ENCODE peak calls at places on chromosomes 13 and 19, in six cellular contexts. One of them, this sample, is unnamed.

GRCh38 chr13:43698743-43699142 is 88.0 kb downstream of the ENOX1 start:
- DNase-seq in lung: no peak
- DNase-seq in cardiac fibroblast: peak; percentile 69
- DNase-seq in dorsolateral prefrontal cortex: no peak
- DNase-seq in choroid plexus epithelial cell: peak; percentile 68
- DNase-seq in IMR-90: peak; percentile 73
- DNase-seq in this sample: peak; percentile 28

GRCh38 chr19:40279120-40279551 is 6.0 kb downstream of the AKT2 start:
- DNase-seq in lung: no peak
- DNase-seq in cardiac fibroblast: peak; percentile 86
- DNase-seq in dorsolateral prefrontal cortex: peak; percentile 59
- DNase-seq in choroid plexus epithelial cell: peak; percentile 87
- DNase-seq in IMR-90: peak; percentile 38
- DNase-seq in this sample: no peak

GRCh38 chr13:51665456-51665855 is 81.2 kb downstream of the WDFY2 start:
- DNase-seq in lung: no peak
- DNase-seq in cardiac fibroblast: no peak
- DNase-seq in dorsolateral prefrontal cortex: no peak
- DNase-seq in choroid plexus epithelial cell: no peak
- DNase-seq in IMR-90: no peak
- DNase-seq in this sample: no peak

GRCh38 chr19:15101479-15102082 is 5.6 kb upstream of the SYDE1 start:
- DNase-seq in lung: no peak
- DNase-seq in cardiac fibroblast: peak; percentile 67
- DNase-seq in dorsolateral prefrontal cortex: no peak
- DNase-seq in choroid plexus epithelial cell: peak; percentile 74
- DNase-seq in IMR-90: peak; percentile 56
- DNase-seq in this sample: peak; percentile 45

GRCh38 chr13:41788552-41788951 is 172.4 kb downstream of the VWA8 start:
- DNase-seq in lung: no peak
- DNase-seq in cardiac fibroblast: peak; percentile 43
- DNase-seq in dorsolateral prefrontal cortex: no peak
- DNase-seq in choroid plexus epithelial cell: no peak
- DNase-seq in IMR-90: no peak
- DNase-seq in this sample: no peak

GRCh38 chr13:105940882-105941281 is 594.6 kb downstream of the EFNB2 start:
- DNase-seq in lung: no peak
- DNase-seq in cardiac fibroblast: no peak
- DNase-seq in dorsolateral prefrontal cortex: no peak
- DNase-seq in choroid plexus epithelial cell: no peak
- DNase-seq in IMR-90: no peak
- DNase-seq in this sample: no peak

GRCh38 chr19:33486936-33487793 is 34.4 kb downstream of the PEPD start:
- DNase-seq in lung: no peak
- DNase-seq in cardiac fibroblast: no peak
- DNase-seq in dorsolateral prefrontal cortex: no peak
- DNase-seq in choroid plexus epithelial cell: no peak
- DNase-seq in IMR-90: no peak
- DNase-seq in this sample: no peak

GRCh38 chr13:57552441-57552840 is 79.1 kb upstream of the PCDH17 start:
- DNase-seq in lung: no peak
- DNase-seq in cardiac fibroblast: no peak
- DNase-seq in dorsolateral prefrontal cortex: no peak
- DNase-seq in choroid plexus epithelial cell: no peak
- DNase-seq in IMR-90: no peak
- DNase-seq in this sample: no peak

GRCh38 chr13:25420161-25420560 is 48.4 kb downstream of the ATP8A2 start:
- DNase-seq in lung: no peak
- DNase-seq in cardiac fibroblast: no peak
- DNase-seq in dorsolateral prefrontal cortex: peak; percentile 86
- DNase-seq in choroid plexus epithelial cell: no peak
- DNase-seq in IMR-90: no peak
- DNase-seq in this sample: no peak

GRCh38 chr19:19406878-19407639 is 1.6 kb downstream of the GATAD2A start:
- DNase-seq in lung: peak; percentile 55
- DNase-seq in cardiac fibroblast: peak; percentile 61
- DNase-seq in dorsolateral prefrontal cortex: peak; percentile 43
- DNase-seq in choroid plexus epithelial cell: peak; percentile 52
- DNase-seq in IMR-90: peak; percentile 45
- DNase-seq in this sample: peak; percentile 59

GRCh38 chr19:1748115-1748702 is 5.1 kb upstream of the ONECUT3 start:
- DNase-seq in lung: no peak
- DNase-seq in cardiac fibroblast: no peak
- DNase-seq in dorsolateral prefrontal cortex: no peak
- DNase-seq in choroid plexus epithelial cell: no peak
- DNase-seq in IMR-90: no peak
- DNase-seq in this sample: no peak

GRCh38 chr19:17671906-17672305 is 16.2 kb downstream of the UNC13A start:
- DNase-seq in lung: no peak
- DNase-seq in cardiac fibroblast: peak; percentile 43
- DNase-seq in dorsolateral prefrontal cortex: peak; percentile 36
- DNase-seq in choroid plexus epithelial cell: peak; percentile 69
- DNase-seq in IMR-90: peak; percentile 37
- DNase-seq in this sample: peak; percentile 65

GRCh38 chr19:17294051-17294891 is 9.0 kb downstream of the ABHD8 start:
- DNase-seq in lung: no peak
- DNase-seq in cardiac fibroblast: no peak
- DNase-seq in dorsolateral prefrontal cortex: no peak
- DNase-seq in choroid plexus epithelial cell: no peak
- DNase-seq in IMR-90: no peak
- DNase-seq in this sample: peak; percentile 67

GRCh38 chr13:110683203-110683883 is 22.6 kb downstream of the CARS2 start:
- DNase-seq in lung: no peak
- DNase-seq in cardiac fibroblast: peak; percentile 25
- DNase-seq in dorsolateral prefrontal cortex: no peak
- DNase-seq in choroid plexus epithelial cell: peak; percentile 65
- DNase-seq in IMR-90: peak; percentile 15
- DNase-seq in this sample: peak; percentile 51

GRCh38 chr13:50539791-50540530 is 303.5 kb downstream of the DLEU7 start:
- DNase-seq in lung: no peak
- DNase-seq in cardiac fibroblast: peak; percentile 28
- DNase-seq in dorsolateral prefrontal cortex: no peak
- DNase-seq in choroid plexus epithelial cell: peak; percentile 35
- DNase-seq in IMR-90: no peak
- DNase-seq in this sample: no peak

GRCh38 chr19:4216832-4217231 is 12.5 kb upstream of the EBI3 start:
- DNase-seq in lung: no peak
- DNase-seq in cardiac fibroblast: no peak
- DNase-seq in dorsolateral prefrontal cortex: no peak
- DNase-seq in choroid plexus epithelial cell: no peak
- DNase-seq in IMR-90: no peak
- DNase-seq in this sample: no peak

GRCh38 chr19:29439688-29440550 is 85.9 kb upstream of the VSTM2B start:
- DNase-seq in lung: no peak
- DNase-seq in cardiac fibroblast: no peak
- DNase-seq in dorsolateral prefrontal cortex: no peak
- DNase-seq in choroid plexus epithelial cell: no peak
- DNase-seq in IMR-90: no peak
- DNase-seq in this sample: no peak

GRCh38 chr13:77865588-77865987 is 53.0 kb downstream of the EDNRB start:
- DNase-seq in lung: no peak
- DNase-seq in cardiac fibroblast: no peak
- DNase-seq in dorsolateral prefrontal cortex: no peak
- DNase-seq in choroid plexus epithelial cell: no peak
- DNase-seq in IMR-90: no peak
- DNase-seq in this sample: no peak

GRCh38 chr19:51372649-51373504 is at the start of gene NKG7:
- DNase-seq in lung: no peak
- DNase-seq in cardiac fibroblast: no peak
- DNase-seq in dorsolateral prefrontal cortex: no peak
- DNase-seq in choroid plexus epithelial cell: no peak
- DNase-seq in IMR-90: no peak
- DNase-seq in this sample: no peak

GRCh38 chr19:40381321-40381720 is 8.7 kb downstream of the HIPK4 start:
- DNase-seq in lung: no peak
- DNase-seq in cardiac fibroblast: no peak
- DNase-seq in dorsolateral prefrontal cortex: no peak
- DNase-seq in choroid plexus epithelial cell: no peak
- DNase-seq in IMR-90: no peak
- DNase-seq in this sample: no peak

GRCh38 chr19:56725829-56726424 is 54.4 kb upstream of the ZNF835 start:
- DNase-seq in lung: no peak
- DNase-seq in cardiac fibroblast: no peak
- DNase-seq in dorsolateral prefrontal cortex: no peak
- DNase-seq in choroid plexus epithelial cell: peak; percentile 18
- DNase-seq in IMR-90: no peak
- DNase-seq in this sample: no peak

GRCh38 chr19:3250675-3251074 is 26.2 kb downstream of the CELF5 start:
- DNase-seq in lung: no peak
- DNase-seq in cardiac fibroblast: peak; percentile 17
- DNase-seq in dorsolateral prefrontal cortex: no peak
- DNase-seq in choroid plexus epithelial cell: peak; percentile 22
- DNase-seq in IMR-90: no peak
- DNase-seq in this sample: peak; percentile 32

GRCh38 chr13:73850104-73850898 is 283.9 kb downstream of the KLF12 start:
- DNase-seq in lung: no peak
- DNase-seq in cardiac fibroblast: no peak
- DNase-seq in dorsolateral prefrontal cortex: no peak
- DNase-seq in choroid plexus epithelial cell: no peak
- DNase-seq in IMR-90: no peak
- DNase-seq in this sample: no peak

GRCh38 chr19:52748336-52748950 is 13.6 kb upstream of the ZNF611 start:
- DNase-seq in lung: no peak
- DNase-seq in cardiac fibroblast: peak; percentile 38
- DNase-seq in dorsolateral prefrontal cortex: no peak
- DNase-seq in choroid plexus epithelial cell: peak; percentile 74
- DNase-seq in IMR-90: peak; percentile 57
- DNase-seq in this sample: peak; percentile 47
- TF ChIP-seq CTCF in lung: no peak
- TF ChIP-seq CTCF in cardiac fibroblast: peak; percentile 32
- TF ChIP-seq CTCF in dorsolateral prefrontal cortex: peak; percentile 66
- TF ChIP-seq CTCF in choroid plexus epithelial cell: peak; percentile 51
- TF ChIP-seq CTCF in IMR-90: peak; percentile 58
- TF ChIP-seq CTCF in this sample: peak; percentile 67

GRCh38 chr13:24161010-24161775 is 673 bp downstream of the SPATA13 start:
- DNase-seq in lung: peak; percentile 42
- DNase-seq in cardiac fibroblast: no peak
- DNase-seq in dorsolateral prefrontal cortex: peak; percentile 17
- DNase-seq in choroid plexus epithelial cell: no peak
- DNase-seq in IMR-90: no peak
- DNase-seq in this sample: peak; percentile 18

GRCh38 chr13:24159921-24160324 is 597 bp upstream of the SPATA13 start:
- DNase-seq in lung: no peak
- DNase-seq in cardiac fibroblast: no peak
- DNase-seq in dorsolateral prefrontal cortex: no peak
- DNase-seq in choroid plexus epithelial cell: no peak
- DNase-seq in IMR-90: no peak
- DNase-seq in this sample: no peak

GRCh38 chr13:24162604-24163003 is 2.1 kb downstream of the SPATA13 start:
- DNase-seq in lung: no peak
- DNase-seq in cardiac fibroblast: no peak
- DNase-seq in dorsolateral prefrontal cortex: no peak
- DNase-seq in choroid plexus epithelial cell: peak; percentile 52
- DNase-seq in IMR-90: no peak
- DNase-seq in this sample: no peak

GRCh38 chr13:24159362-24159761 is 1.2 kb upstream of the SPATA13 start:
- DNase-seq in lung: no peak
- DNase-seq in cardiac fibroblast: no peak
- DNase-seq in dorsolateral prefrontal cortex: no peak
- DNase-seq in choroid plexus epithelial cell: no peak
- DNase-seq in IMR-90: no peak
- DNase-seq in this sample: no peak

GRCh38 chr13:24161980-24162517 is 1.5 kb downstream of the SPATA13 start:
- DNase-seq in lung: no peak
- DNase-seq in cardiac fibroblast: no peak
- DNase-seq in dorsolateral prefrontal cortex: no peak
- DNase-seq in choroid plexus epithelial cell: no peak
- DNase-seq in IMR-90: no peak
- DNase-seq in this sample: peak; percentile 3
- TF ChIP-seq CTCF in lung: no peak
- TF ChIP-seq CTCF in cardiac fibroblast: no peak
- TF ChIP-seq CTCF in dorsolateral prefrontal cortex: no peak
- TF ChIP-seq CTCF in choroid plexus epithelial cell: no peak
- TF ChIP-seq CTCF in IMR-90: no peak
- TF ChIP-seq CTCF in this sample: no peak

GRCh38 chr13:30673669-30674521 is 56.2 kb downstream of the USPL1 start:
- DNase-seq in lung: peak; percentile 88
- DNase-seq in cardiac fibroblast: peak; percentile 86
- DNase-seq in dorsolateral prefrontal cortex: peak; percentile 74
- DNase-seq in choroid plexus epithelial cell: peak; percentile 79
- DNase-seq in IMR-90: peak; percentile 89
- DNase-seq in this sample: peak; percentile 83
- TF ChIP-seq CTCF in lung: peak; percentile 27
- TF ChIP-seq CTCF in cardiac fibroblast: peak; percentile 49
- TF ChIP-seq CTCF in dorsolateral prefrontal cortex: peak; percentile 70
- TF ChIP-seq CTCF in choroid plexus epithelial cell: peak; percentile 63
- TF ChIP-seq CTCF in IMR-90: peak; percentile 77
- TF ChIP-seq CTCF in this sample: peak; percentile 54

DNA sequence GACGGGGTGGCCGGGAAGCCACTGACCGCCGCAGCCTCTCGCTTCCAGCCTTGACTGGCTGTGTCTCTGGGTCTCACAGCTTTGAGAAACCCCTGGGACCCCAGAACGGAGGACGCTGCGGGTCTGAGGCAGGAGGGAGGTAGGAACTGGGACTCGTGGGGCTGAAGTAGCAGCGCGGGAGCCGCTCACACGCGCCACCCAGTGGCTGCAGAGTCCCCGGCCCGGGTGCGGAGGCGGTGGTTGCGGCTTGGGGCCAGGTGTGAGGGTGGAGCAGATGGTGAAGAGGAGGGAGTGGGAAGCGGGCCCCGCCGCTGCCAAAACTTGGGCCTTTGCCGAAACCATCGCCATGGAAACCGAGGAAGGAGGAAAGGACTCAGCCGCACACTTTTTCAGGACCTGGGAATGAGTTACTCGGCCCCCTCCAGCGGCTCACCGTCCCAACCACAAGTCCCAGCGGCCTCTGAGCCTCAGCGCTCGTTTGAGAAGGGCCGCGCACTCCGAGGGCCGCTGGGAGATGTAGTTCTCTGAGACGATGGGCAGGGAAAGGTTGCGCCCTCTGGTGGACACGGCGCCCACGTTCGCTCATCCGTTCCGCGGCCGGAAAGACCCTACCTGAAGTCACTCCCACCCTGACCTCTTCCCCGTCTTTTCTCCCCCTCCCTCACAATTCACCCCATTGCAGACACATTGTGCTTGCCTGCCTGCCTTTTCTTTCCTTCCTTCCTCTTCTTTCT is 2.2 kb upstream of the SLC17A7 start:
- DNase-seq in lung: peak; percentile 94
- DNase-seq in cardiac fibroblast: peak; percentile 98
- DNase-seq in dorsolateral prefrontal cortex: peak; percentile 98
- DNase-seq in choroid plexus epithelial cell: peak; percentile 97
- DNase-seq in IMR-90: peak; percentile 92
- DNase-seq in this sample: peak; percentile 96
- TF ChIP-seq CTCF in lung: peak; percentile 92
- TF ChIP-seq CTCF in cardiac fibroblast: peak; percentile 89
- TF ChIP-seq CTCF in dorsolateral prefrontal cortex: peak; percentile 78
- TF ChIP-seq CTCF in choroid plexus epithelial cell: peak; percentile 88
- TF ChIP-seq CTCF in IMR-90: peak; percentile 83
- TF ChIP-seq CTCF in this sample: peak; percentile 63